ENCODE peak calls at places on chromosomes 5 and 9, in four cellular contexts. J is H9, C is H1, I is mesendoderm. O is an unnamed sample.

GRCh38 chr5:128535225-128535624 is 2.8 kb downstream of the FBN2 start:
- DNase-seq in C (no peak), J (no peak), I (no peak), O (no peak)

GRCh38 chr5:142432961-142433360 is 108.1 kb upstream of the SPRY4 start:
- DNase-seq in C (no peak), I (peak), J (no peak), O (no peak)

GRCh38 chr5:80192507-80193241 is 63.2 kb downstream of the SERINC5 start:
- DNase-seq in C (no peak), I (no peak), J (no peak), O (peak)

GRCh38 chr5:121350493-121350892 is 501.2 kb upstream of the FTMT start:
- DNase-seq in J (no peak), C (no peak), I (no peak), O (no peak)

GRCh38 chr9:93354451-93354850 is 97.0 kb upstream of the FAM120A start:
- DNase-seq in C (no peak), J (no peak), I (peak), O (no peak)

GRCh38 chr5:52481851-52482250 is 305.9 kb upstream of the ITGA1 start:
- DNase-seq in I (no peak), J (no peak), C (no peak), O (no peak)

GRCh38 chr9:126149661-126150060 is 177.0 kb upstream of the MVB12B start:
- DNase-seq in C (no peak), I (peak), J (peak), O (no peak)

GRCh38 chr5:120692346-120692745 is 228.2 kb downstream of the PRR16 start:
- DNase-seq in J (no peak), I (no peak), C (no peak), O (no peak)

GRCh38 chr5:161286066-161286655 is 260.4 kb downstream of the GABRB2 start:
- DNase-seq in I (no peak), C (no peak), J (no peak), O (no peak)

GRCh38 chr5:59186623-59187022 is 603.7 kb downstream of the RAB3C start:
- DNase-seq in J (no peak), I (no peak), C (no peak), O (peak)

GRCh38 chr5:170327802-170328201 is 30.2 kb upstream of the LCP2 start:
- DNase-seq in C (no peak), I (no peak), J (no peak), O (no peak)

GRCh38 chr9:88076286-88077070 is 61.8 kb downstream of the SPATA31C2 start:
- DNase-seq in C (peak), J (peak), I (peak), O (peak)

GRCh38 chr5:133142782-133143181 is 91.0 kb downstream of the HSPA4 start:
- DNase-seq in C (no peak), I (no peak), J (no peak), O (no peak)

GRCh38 chr9:130871395-130872057 is 25.1 kb downstream of the QRFP start:
- DNase-seq in J (no peak), C (no peak), I (no peak), O (no peak)
- H3K56ac ChIP-seq in J (no peak), C (no peak), I (no peak), O (no peak)

DNA sequence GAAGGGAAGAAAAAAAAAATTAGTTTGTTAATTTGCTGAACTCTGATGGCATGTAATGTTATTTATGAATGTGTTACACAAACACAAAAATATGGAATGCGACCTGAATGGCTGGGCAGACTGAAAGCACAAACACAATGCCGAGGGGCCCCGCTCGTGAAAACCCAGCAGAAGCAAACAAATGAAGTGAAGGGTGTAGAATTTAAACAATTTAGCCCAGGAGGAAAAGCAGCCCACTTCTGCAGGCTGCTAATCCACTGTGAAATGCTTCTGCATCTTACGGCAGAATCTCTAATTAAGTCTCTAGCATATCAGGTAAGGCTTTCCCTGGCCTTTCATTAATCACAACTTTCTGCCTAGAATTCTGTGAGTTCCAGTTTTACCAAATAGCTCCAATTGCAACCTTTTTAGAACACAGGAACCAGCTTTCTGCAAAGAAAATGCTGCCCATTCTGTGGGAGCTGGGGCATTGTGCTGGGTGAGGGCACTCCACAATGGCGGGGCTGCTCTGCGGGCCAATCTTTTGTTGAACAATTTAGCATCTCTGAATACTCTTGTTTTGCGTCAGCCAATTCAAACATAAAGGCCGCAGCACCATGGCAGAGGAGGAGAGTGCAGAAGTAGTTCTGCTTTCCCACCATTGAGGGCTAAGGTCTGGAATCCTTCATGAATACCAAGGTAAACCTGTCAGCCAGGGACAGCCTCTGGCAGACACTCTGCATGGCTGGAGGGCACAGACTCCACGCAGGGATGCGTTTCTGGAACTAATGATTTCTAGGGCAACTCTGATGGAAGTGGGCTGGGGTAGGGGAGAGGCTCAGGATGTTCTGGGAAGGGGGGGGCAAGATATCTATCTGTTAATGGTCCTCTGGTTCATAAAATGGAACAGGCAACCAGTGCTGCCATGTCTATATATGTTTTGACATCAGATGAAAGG is 66.3 kb downstream of the PTCH1 start:
- DNase-seq in J (no peak), C (no peak), I (peak), O (no peak)
- H3K9ac ChIP-seq in J (no peak), C (no peak), I (no peak), O (no peak)

GRCh38 chr5:137737349-137738256 is 1.7 kb upstream of the KLHL3 start:
- DNase-seq in J (no peak), C (no peak), I (peak), O (peak)
- H3K56ac ChIP-seq in J (no peak), C (no peak), I (no peak), O (no peak)

GRCh38 chr9:112445196-112445595 is 41.4 kb upstream of the KIAA1958 start:
- DNase-seq in J (no peak), C (no peak), I (no peak), O (no peak)

GRCh38 chr9:112446518-112446917 is 40.1 kb upstream of the KIAA1958 start:
- DNase-seq in C (no peak), J (no peak), I (peak), O (no peak)

GRCh38 chr9:112446080-112446479 is 40.5 kb upstream of the KIAA1958 start:
- DNase-seq in C (no peak), I (no peak), J (no peak), O (no peak)

GRCh38 chr9:112443636-112444035 is 43.0 kb upstream of the KIAA1958 start:
- DNase-seq in J (no peak), C (no peak), I (no peak), O (no peak)

DNA sequence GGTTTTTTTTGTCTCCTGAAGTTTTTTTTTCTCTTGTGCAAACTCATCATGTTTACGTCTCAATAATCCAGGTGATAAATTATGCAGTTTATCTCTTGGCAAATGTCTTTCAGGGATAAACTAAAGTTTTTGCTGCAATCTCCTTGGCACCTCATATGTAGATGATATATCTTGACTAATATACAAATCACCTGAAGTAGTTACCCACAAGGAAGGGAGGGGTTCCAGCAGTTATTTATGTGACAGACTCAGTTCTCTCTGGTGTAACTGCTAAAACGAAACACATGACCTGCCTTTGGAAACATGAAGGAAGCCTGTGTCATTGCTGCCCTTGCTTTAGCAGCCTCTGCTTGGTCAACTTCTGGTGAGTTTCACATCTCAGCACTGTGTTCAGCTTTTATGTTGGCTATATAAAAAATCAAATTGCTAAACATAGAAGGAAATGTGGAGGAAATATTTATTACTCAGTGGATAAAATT is 39.3 kb upstream of the KIAA1958 start:
- DNase-seq in J (no peak), I (no peak), C (no peak), O (peak)
- H3K9ac ChIP-seq in J (no peak), I (no peak), C (no peak), O (no peak)